ENCODE peak calls at places on chromosome 12, in seven cellular contexts. M, Y, L, P, S, U and N are unnamed samples.

GRCh38 chr12:97757431-97758091 is 295.0 kb downstream of the RMST start:
- DNase-seq in L (no peak), P (no peak), U (no peak), Y (no peak), M (no peak), S (no peak), N (no peak)

GRCh38 chr12:76685246-76685678 is 78.7 kb upstream of the ZDHHC17 start:
- DNase-seq in L (no peak), U (no peak), Y (no peak), P (peak; percentile 18), M (no peak), S (peak; percentile 9), N (peak; percentile 37)

GRCh38 chr12:39538679-39539104 is 80.9 kb downstream of the ABCD2 start:
- DNase-seq in P (no peak), S (no peak), U (no peak), L (no peak), M (no peak), Y (no peak), N (no peak)

GRCh38 chr12:96360550-96360949 is 39.7 kb downstream of the CDK17 start:
- DNase-seq in L (no peak), M (no peak), P (no peak), Y (no peak), U (no peak), S (no peak), N (no peak)

GRCh38 chr12:31518680-31519227 is 72.2 kb downstream of the DENND5B start:
- DNase-seq in Y (no peak), S (peak; percentile 97), M (peak; percentile 61), L (peak; percentile 85), P (peak; percentile 97), U (no peak), N (no peak)

GRCh38 chr12:104480826-104481457 is 24.2 kb downstream of the CHST11 start:
- DNase-seq in U (peak; percentile 91), M (no peak), L (peak; percentile 54), Y (no peak), S (peak; percentile 84), P (no peak), N (peak; percentile 46)

GRCh38 chr12:26471560-26471959 is 276.2 kb downstream of the SSPN start:
- DNase-seq in S (peak; percentile 13), Y (peak; percentile 78), U (peak; percentile 83), L (no peak), M (no peak), P (no peak), N (no peak)

GRCh38 chr12:77402726-77403125 is 337.4 kb upstream of the E2F7 start:
- DNase-seq in L (no peak), M (no peak), Y (no peak), S (no peak), P (no peak), U (no peak), N (no peak)

GRCh38 chr12:93913845-93914244 is 234.5 kb upstream of the PLXNC1 start:
- DNase-seq in M (no peak), Y (no peak), P (no peak), L (no peak), S (peak; percentile 25), U (no peak), N (no peak)

GRCh38 chr12:131213896-131214442 is 260.3 kb downstream of the ADGRD1 start:
- DNase-seq in S (no peak), P (no peak), M (no peak), Y (no peak), U (no peak), L (no peak), N (no peak)

GRCh38 chr12:39490500-39491276 is 47.8 kb upstream of the KIF21A start:
- DNase-seq in P (peak; percentile 61), S (peak; percentile 93), U (no peak), Y (no peak), L (no peak), M (no peak), N (no peak)

GRCh38 chr12:68469136-68469535 is 137.0 kb upstream of the MDM1 start:
- DNase-seq in M (no peak), Y (no peak), U (no peak), P (no peak), L (no peak), S (no peak), N (no peak)

GRCh38 chr12:41891226-41891625 is 253.4 kb downstream of the GXYLT1 start:
- DNase-seq in L (no peak), P (no peak), Y (no peak), M (no peak), U (no peak), S (no peak), N (no peak)

GRCh38 chr12:104165801-104166200 is 27.8 kb upstream of the NFYB start:
- DNase-seq in Y (no peak), M (no peak), S (no peak), P (no peak), U (no peak), L (no peak), N (no peak)

DNA sequence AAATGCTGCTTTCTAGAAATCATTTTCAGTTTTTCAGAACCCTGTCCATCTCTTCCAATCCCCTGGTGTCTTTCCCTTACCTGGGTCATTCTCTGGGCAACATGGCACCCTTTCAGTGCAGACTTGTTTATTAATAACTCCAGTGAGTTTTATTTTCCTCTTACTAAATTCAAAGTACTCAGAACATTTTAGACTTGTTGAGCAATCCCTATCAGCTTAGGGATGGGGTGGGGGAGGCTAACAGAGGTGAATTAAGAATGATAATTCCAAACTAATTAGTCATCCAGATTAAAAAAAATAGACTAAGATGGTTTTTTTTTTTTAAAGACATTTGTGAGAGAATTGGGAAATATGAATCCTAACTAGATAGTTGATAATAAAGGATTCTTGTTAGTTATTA is 10.7 kb downstream of the GPRC5A start:
- DNase-seq in M (peak; percentile 75), Y (no peak), U (no peak), P (no peak), S (peak; percentile 61), L (no peak), N (no peak)
- H3K4me3 ChIP-seq in M (no peak overlapping the region), Y (no peak overlapping the region), U (no peak overlapping the region), P (peak overlapping the region; percentile 2), S (peak overlapping the region; percentile 25), L (peak overlapping the region; percentile 1), N (no peak overlapping the region)

GRCh38 chr12:15274561-15274967 is 47.7 kb upstream of the PTPRO start:
- DNase-seq in P (peak; percentile 11), M (no peak), U (no peak), Y (peak; percentile 5), S (peak; percentile 85), L (no peak), N (no peak)

GRCh38 chr12:15276088-15276698 is 46.1 kb upstream of the PTPRO start:
- DNase-seq in P (peak; percentile 48), U (no peak), L (peak; percentile 16), M (peak; percentile 33), S (peak; percentile 48), Y (peak; percentile 22), N (no peak)

GRCh38 chr12:15273896-15274295 is 48.4 kb upstream of the PTPRO start:
- DNase-seq in L (no peak), P (no peak), S (no peak), Y (peak; percentile 17), M (no peak), U (no peak), N (no peak)

GRCh38 chr12:15280930-15281329 is 41.4 kb upstream of the PTPRO start:
- DNase-seq in Y (no peak), L (no peak), U (no peak), S (no peak), P (no peak), M (no peak), N (no peak)

GRCh38 chr12:15278816-15279658 is 43.3 kb upstream of the PTPRO start:
- DNase-seq in M (peak; percentile 21), Y (peak; percentile 14), P (no peak), U (peak; percentile 9), S (peak; percentile 87), L (no peak), N (peak; percentile 83)
- TF ChIP-seq CTCF in M (no peak), Y (no peak), P (no peak), U (no peak), S (peak; percentile 27), L (no peak), N (peak; percentile 23)

DNA sequence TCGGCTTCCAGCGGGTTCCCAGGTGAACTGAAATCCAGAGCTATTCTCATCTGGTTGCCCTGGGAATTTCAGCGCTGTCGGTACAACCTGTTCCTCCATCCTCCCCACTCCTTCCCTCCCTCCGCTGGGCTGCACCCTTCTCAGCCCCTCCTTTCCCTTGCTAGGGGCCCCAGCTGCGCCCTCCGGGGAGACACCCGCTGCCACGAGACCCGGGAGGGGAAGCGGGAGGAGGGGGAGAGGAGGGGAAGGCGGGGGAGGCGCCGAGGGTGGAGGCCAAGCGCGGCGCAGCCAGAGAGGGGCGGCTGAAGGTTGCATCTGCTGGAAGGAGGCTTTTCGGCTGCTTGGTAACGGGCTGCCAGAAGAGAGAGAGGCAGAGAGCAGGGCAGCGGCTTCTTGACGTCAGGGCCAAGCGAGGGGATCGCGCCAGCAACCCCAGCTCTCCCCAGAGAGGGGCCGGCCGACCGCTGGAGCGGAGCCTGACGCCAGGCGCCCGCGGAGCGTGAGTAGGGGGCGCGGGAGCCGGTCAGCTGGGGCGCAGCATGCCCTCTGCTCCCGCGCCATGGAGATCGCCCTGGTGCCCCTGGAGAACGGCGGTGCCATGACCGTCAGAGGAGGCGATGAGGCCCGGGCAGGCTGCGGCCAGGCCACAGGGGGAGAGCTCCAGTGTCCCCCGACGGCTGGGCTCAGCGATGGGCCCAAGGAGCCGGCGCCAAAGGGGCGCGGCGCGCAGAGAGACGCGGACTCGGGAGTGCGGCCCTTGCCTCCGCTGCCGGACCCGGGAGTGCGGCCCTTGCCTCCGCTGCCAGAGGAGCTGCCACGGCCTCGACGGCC is at the start of gene KCNA5:
- DNase-seq in L (no peak), P (no peak), U (no peak), Y (no peak), S (no peak), M (no peak), N (peak; percentile 22)
- H3K4me3 ChIP-seq in L (no peak within 1 kb of the TSS), P (no peak within 1 kb of the TSS), U (no peak within 1 kb of the TSS), Y (no peak within 1 kb of the TSS), S (no peak within 1 kb of the TSS), M (no peak within 1 kb of the TSS), N (peak within 1 kb of the TSS; percentile 64)

GRCh38 chr12:53062011-53062961 is 12.4 kb downstream of the TNS2 start:
- DNase-seq in U (no peak), P (no peak), Y (no peak), S (no peak), M (peak; percentile 32), L (no peak), N (no peak)

GRCh38 chr12:53062977-53063707 is 13.3 kb downstream of the TNS2 start:
- DNase-seq in Y (no peak), S (no peak), U (no peak), P (no peak), M (peak; percentile 44), L (no peak), N (no peak)

GRCh38 chr12:53060721-53061276 is 10.9 kb downstream of the TNS2 start:
- DNase-seq in P (no peak), M (peak; percentile 61), Y (no peak), S (no peak), L (no peak), U (no peak), N (no peak)

GRCh38 chr12:53060064-53060720 is 10.3 kb downstream of the TNS2 start:
- DNase-seq in L (no peak), P (no peak), U (no peak), M (no peak), Y (no peak), S (no peak), N (no peak)

DNA sequence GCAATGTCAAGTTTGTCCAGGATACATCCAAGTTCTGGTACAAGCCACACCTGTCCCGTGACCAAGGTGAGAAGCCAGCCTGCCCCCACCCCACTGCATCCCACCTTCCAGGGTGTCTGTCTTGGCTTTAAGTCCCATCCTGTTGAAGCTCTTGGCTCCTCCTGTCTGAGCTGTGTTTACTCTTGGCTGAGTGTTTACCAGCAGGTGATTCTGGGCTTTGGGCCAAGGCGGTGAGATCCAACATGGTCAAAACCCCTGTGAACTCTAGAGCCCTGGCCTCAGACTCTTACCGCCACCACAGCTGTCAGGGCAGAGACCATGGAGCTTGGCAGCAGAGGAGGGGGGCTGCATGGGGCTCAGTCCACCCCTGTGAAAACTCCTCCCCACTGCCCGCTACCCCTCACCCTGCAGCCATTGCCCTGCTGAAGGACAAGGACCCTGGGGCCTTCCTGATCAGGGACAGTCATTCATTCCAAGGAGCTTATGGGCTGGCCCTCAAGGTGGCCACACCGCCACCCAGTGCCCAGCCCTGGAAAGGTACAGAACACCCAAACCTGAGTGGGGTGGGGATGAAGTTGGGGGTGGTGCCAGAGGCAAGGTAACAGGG is 11.6 kb downstream of the TNS2 start:
- DNase-seq in S (no peak), U (no peak), Y (no peak), P (peak; percentile 77), M (peak; percentile 54), L (peak; percentile 63), N (no peak)
- TF ChIP-seq CTCF in S (peak; percentile 45), U (peak; percentile 16), Y (peak; percentile 20), P (peak; percentile 44), M (no peak), L (no peak), N (no peak)